ENCODE peak calls at places on chromosomes 4 and X, in eight cellular contexts. A is A549, C is OCI-LY7, N is testis, G is neuronal stem cell, M is heart left ventricle, S is iPS DF 6.9, T is transverse colon. E is an unnamed sample.

GRCh38 chr4:21848001-21848400 is 100.6 kb downstream of the KCNIP4 start:
- DNase-seq in A (no peak), C (no peak), N (no peak), G (no peak), M (no peak), S (no peak), T (no peak), E (no peak)

GRCh38 chr4:158067646-158068045 is 105.2 kb downstream of the GASK1B start:
- DNase-seq in A (no peak), C (no peak), N (no peak), G (no peak), M (no peak), S (no peak), T (no peak), E (no peak)

GRCh38 chrX:10230222-10230621 is 73.4 kb downstream of the CLCN4 start:
- DNase-seq in A (no peak), C (no peak), N (no peak), G (no peak), M (no peak), S (no peak), T (no peak), E (no peak)

GRCh38 chr4:172736046-172736445 is 432.6 kb upstream of the GALNT7 start:
- DNase-seq in A (no peak), C (peak; percentile 2), N (no peak), G (no peak), M (no peak), S (no peak), T (no peak), E (no peak)

GRCh38 chr4:127782025-127782274 is 172 bp upstream of the HSPA4L start:
- DNase-seq in A (peak; percentile 64), C (no peak), N (peak; percentile 93), G (peak; percentile 75), M (peak; percentile 83), S (peak; percentile 54), T (peak; percentile 87), E (no peak)

GRCh38 chrX:17549005-17549685 is 174.1 kb downstream of the NHS start:
- DNase-seq in A (no peak), C (no peak), N (no peak), G (no peak), M (no peak), S (no peak), T (no peak), E (no peak)

GRCh38 chr4:3780347-3781171 is 14.4 kb downstream of the ADRA2C start:
- DNase-seq in A (no peak), C (no peak), N (no peak), G (no peak), M (no peak), S (no peak), T (no peak), E (no peak)

GRCh38 chr4:34318773-34319172 is 1925.5 kb downstream of the ARAP2 start:
- DNase-seq in A (no peak), C (no peak), N (no peak), G (no peak), M (no peak), S (no peak), T (no peak), E (no peak)

GRCh38 chrX:38929966-38930421 is 128.7 kb downstream of the MID1IP1 start:
- DNase-seq in A (no peak), C (no peak), N (no peak), G (no peak), M (no peak), S (no peak), T (no peak), E (peak; percentile 4)

GRCh38 chr4:146520894-146521542 is 722 bp downstream of the SLC10A7 start:
- DNase-seq in A (peak; percentile 3), C (peak; percentile 63), N (peak; percentile 26), G (peak; percentile 9), M (peak; percentile 8), S (no peak), T (peak; percentile 57), E (peak; percentile 44)

GRCh38 chrX:44935640-44936039 is 62.7 kb downstream of the KDM6A start:
- DNase-seq in A (no peak), C (no peak), N (no peak), G (no peak), M (no peak), S (no peak), T (no peak), E (no peak)

GRCh38 chr4:17230727-17231126 is 281.2 kb downstream of the QDPR start:
- DNase-seq in A (no peak), C (no peak), N (no peak), G (no peak), M (no peak), S (no peak), T (no peak), E (no peak)

GRCh38 chr4:122224348-122224747 is 72.2 kb downstream of the BLTP1 start:
- DNase-seq in A (peak; percentile 0), C (peak; percentile 4), N (peak; percentile 27), G (peak; percentile 5), M (no peak), S (no peak), T (no peak), E (no peak)

GRCh38 chr4:3531306-3531886 is 826 bp downstream of the LRPAP1 start:
- DNase-seq in A (no peak), C (peak; percentile 25), N (no peak), G (no peak), M (no peak), S (no peak), T (no peak), E (no peak)

GRCh38 chrX:19581786-19582185 is 66.5 kb upstream of the MAP3K15 start:
- DNase-seq in A (peak; percentile 1), C (no peak), N (no peak), G (no peak), M (no peak), S (no peak), T (no peak), E (no peak)

GRCh38 chr4:18394656-18395055 is 373.1 kb upstream of the LCORL start:
- DNase-seq in A (no peak), C (no peak), N (no peak), G (no peak), M (no peak), S (no peak), T (no peak), E (no peak)

GRCh38 chrX:45850197-45850774 is 649.6 kb upstream of the DIPK2B start:
- DNase-seq in A (no peak), C (no peak), N (no peak), G (no peak), M (no peak), S (no peak), T (no peak), E (peak; percentile 39)

GRCh38 chr4:126799471-126799870 is 833.3 kb upstream of the INTU start:
- DNase-seq in A (no peak), C (no peak), N (no peak), G (no peak), M (no peak), S (no peak), T (no peak), E (no peak)

GRCh38 chr4:40214038-40214437 is 17.2 kb downstream of the RHOH start:
- DNase-seq in A (no peak), C (no peak), N (no peak), G (no peak), M (no peak), S (no peak), T (no peak), E (no peak)

GRCh38 chr4:40209401-40209800 is 12.6 kb downstream of the RHOH start:
- DNase-seq in A (no peak), C (no peak), N (no peak), G (no peak), M (no peak), S (no peak), T (no peak), E (no peak)

GRCh38 chr4:40212674-40213504 is 16.1 kb downstream of the RHOH start:
- DNase-seq in A (no peak), C (no peak), N (no peak), G (no peak), M (no peak), S (no peak), T (no peak), E (no peak)

GRCh38 chr4:40211224-40212185 is 14.7 kb downstream of the RHOH start:
- DNase-seq in A (no peak), C (no peak), N (no peak), G (no peak), M (no peak), S (no peak), T (no peak), E (no peak)

DNA sequence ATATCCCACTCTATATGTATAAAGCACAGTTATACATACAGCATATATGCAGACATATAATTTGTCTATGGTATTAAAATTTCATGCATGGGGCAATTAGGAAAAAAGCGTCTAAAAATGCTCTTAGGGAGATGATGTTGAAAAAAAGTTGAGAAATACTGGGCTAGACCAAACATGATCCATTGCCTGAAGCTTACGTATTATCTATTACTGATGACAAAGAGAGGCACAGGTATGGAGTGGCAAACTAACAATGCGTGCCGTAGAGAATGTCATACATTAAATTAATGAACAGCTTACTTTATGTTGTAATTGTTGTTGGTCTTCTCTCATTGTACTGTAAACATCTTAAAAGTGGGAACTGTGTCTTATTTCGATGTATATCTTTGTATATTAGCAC is 13.9 kb downstream of the RHOH start:
- DNase-seq in A (no peak), C (no peak), N (no peak), G (no peak), M (no peak), S (no peak), T (no peak), E (no peak)
- H3K27ac ChIP-seq in A (no peak overlapping the region), C (no peak overlapping the region), N (no peak overlapping the region), G (no peak overlapping the region), M (no peak overlapping the region), S (no peak overlapping the region), T (no peak overlapping the region), E (no peak overlapping the region)

DNA sequence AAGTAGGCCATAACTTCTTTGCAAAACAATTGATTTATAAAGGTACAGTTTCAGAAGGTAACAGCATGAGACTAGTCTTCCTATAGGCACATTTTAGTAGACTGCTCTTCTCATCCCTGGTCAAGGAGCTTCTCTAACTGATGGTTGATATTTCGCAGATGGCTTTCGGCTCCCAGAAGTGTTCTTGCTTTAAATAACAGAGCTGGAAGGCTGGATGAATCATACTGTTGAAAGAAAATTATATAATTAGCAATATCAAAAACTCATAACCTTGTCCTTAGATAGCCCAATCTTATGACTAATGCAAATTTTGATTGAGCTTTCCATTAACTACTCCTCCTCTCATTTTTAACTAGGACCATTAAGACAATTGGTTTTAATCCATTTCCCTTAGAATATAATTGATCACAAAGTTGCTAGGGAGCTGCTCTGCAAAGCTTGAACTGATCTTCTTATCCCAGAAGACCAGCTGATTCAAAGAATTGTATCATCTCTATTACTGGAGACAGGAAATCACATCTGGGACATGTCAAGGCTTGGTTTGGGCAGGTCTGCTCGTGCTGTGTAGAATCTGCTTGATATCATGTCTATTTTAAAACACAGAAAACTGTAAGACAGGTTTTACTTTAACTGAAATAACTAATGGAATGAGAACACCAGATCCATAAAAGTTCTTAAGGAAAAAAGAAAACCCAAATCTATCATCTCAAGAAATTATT is 38.6 kb downstream of the CENPU start:
- DNase-seq in A (no peak), C (no peak), N (no peak), G (no peak), M (no peak), S (no peak), T (no peak), E (no peak)
- H3K4me1 ChIP-seq in A (no peaks in the 10 kb centered on the region), C (no peaks in the 10 kb centered on the region), N (no peaks in the 10 kb centered on the region), G (no peaks in the 10 kb centered on the region), M (no peaks in the 10 kb centered on the region), S (no peaks in the 10 kb centered on the region), T (no peaks in the 10 kb centered on the region), E (no peaks in the 10 kb centered on the region)

GRCh38 chr4:101217353-101218031 is 129.8 kb downstream of the PPP3CA start:
- DNase-seq in A (no peak), C (no peak), N (no peak), G (no peak), M (no peak), S (no peak), T (no peak), E (no peak)
- H3K27ac ChIP-seq in A (peak overlapping the region; percentile 53), C (no peak overlapping the region), N (no peak overlapping the region), G (no peak overlapping the region), M (no peak overlapping the region), S (no peak overlapping the region), T (peak overlapping the region; percentile 24), E (no peak overlapping the region)

GRCh38 chr4:168613869-168614268 is 117.0 kb downstream of the PALLD start:
- DNase-seq in A (no peak), C (no peak), N (no peak), G (no peak), M (no peak), S (no peak), T (no peak), E (no peak)
- H3K4me1 ChIP-seq in A (peaks cover 47% of the 10 kb centered on the region), C (no peaks in the 10 kb centered on the region), N (no peaks in the 10 kb centered on the region), G (peaks cover 8% of the 10 kb centered on the region), M (peaks cover 5% of the 10 kb centered on the region), S (peaks cover 2% of the 10 kb centered on the region), T (no peaks in the 10 kb centered on the region), E (no peaks in the 10 kb centered on the region)